ENCODE peak calls at places on chromosomes 6 and 20, in four cellular contexts. N, G, M and Y are unnamed samples.

GRCh38 chr20:24773751-24774201 is 175.3 kb upstream of the CST7 start:
- DNase-seq in G (no peak), M (no peak), N (no peak), Y (no peak)

GRCh38 chr6:117548797-117549301 is 53.5 kb downstream of the GOPC start:
- DNase-seq in N (no peak), G (no peak), M (peak; percentile 42), Y (peak; percentile 51)

GRCh38 chr6:50925548-50925947 is 106.9 kb downstream of the TFAP2B start:
- DNase-seq in G (no peak), N (no peak), M (no peak), Y (no peak)

GRCh38 chr6:28240517-28240916 is 11.6 kb downstream of the ZKSCAN4 start:
- DNase-seq in N (no peak), M (no peak), G (no peak), Y (no peak)

GRCh38 chr20:2708073-2708415 is 15.5 kb downstream of the EBF4 start:
- DNase-seq in M (no peak), G (no peak), N (no peak), Y (no peak)

GRCh38 chr6:85923013-85923430 is 280.3 kb upstream of the SYNCRIP start:
- DNase-seq in M (no peak), N (no peak), G (no peak), Y (peak; percentile 55)

GRCh38 chr6:145802141-145802540 is 12.5 kb downstream of the FBXO30 start:
- DNase-seq in G (no peak), M (no peak), N (no peak), Y (no peak)

GRCh38 chr20:32445539-32446273 is 87.6 kb downstream of the ASXL1 start:
- DNase-seq in M (no peak), N (no peak), G (no peak), Y (no peak)

GRCh38 chr6:41371461-41371991 is 36.1 kb downstream of the NCR2 start:
- DNase-seq in N (no peak), G (peak; percentile 50), M (no peak), Y (no peak)

GRCh38 chr6:50681213-50681824 is 32.0 kb upstream of the TFAP2D start:
- DNase-seq in G (no peak), N (no peak), M (no peak), Y (no peak)

GRCh38 chr6:55282145-55282544 is 45.1 kb upstream of the GFRAL start:
- DNase-seq in M (no peak), G (no peak), N (no peak), Y (no peak)

GRCh38 chr6:21874372-21874771 is 280.8 kb downstream of the SOX4 start:
- DNase-seq in M (no peak), G (no peak), N (no peak), Y (no peak)

GRCh38 chr6:83914953-83915352 is 55.5 kb downstream of the CYB5R4 start:
- DNase-seq in G (no peak), N (no peak), M (no peak), Y (no peak)

GRCh38 chr20:52142801-52143200 is 48.8 kb downstream of the ZFP64 start:
- DNase-seq in N (no peak), G (no peak), M (no peak), Y (peak; percentile 23)

GRCh38 chr6:125611573-125612399 is 137.6 kb upstream of the HEY2 start:
- DNase-seq in G (peak; percentile 17), N (no peak), M (no peak), Y (no peak)

GRCh38 chr20:25514747-25515340 is 70.5 kb downstream of the NINL start:
- DNase-seq in G (no peak), M (no peak), N (no peak), Y (no peak)

GRCh38 chr6:20751293-20751946 is 217.2 kb downstream of the CDKAL1 start:
- DNase-seq in N (no peak), G (no peak), M (no peak), Y (no peak)

GRCh38 chr6:31270788-31271640 is 878 bp downstream of the HLA-C start:
- DNase-seq in G (peak; percentile 82), N (peak; percentile 81), M (peak; percentile 40), Y (no peak)

GRCh38 chr6:158518196-158519127 is 41.4 kb upstream of the TMEM181 start:
- DNase-seq in G (peak; percentile 38), M (peak; percentile 38), N (peak; percentile 32), Y (peak; percentile 82)

GRCh38 chr6:116405147-116405546 is 34.4 kb downstream of the DSE start:
- DNase-seq in G (no peak), M (no peak), N (no peak), Y (no peak)

GRCh38 chr20:22160254-22160653 is 424.1 kb downstream of the FOXA2 start:
- DNase-seq in M (no peak), N (no peak), G (no peak), Y (no peak)

GRCh38 chr20:24502661-24503060 is 33.2 kb downstream of the SYNDIG1 start:
- DNase-seq in M (no peak), G (no peak), N (no peak), Y (no peak)

GRCh38 chr6:149074832-149075258 is 242.7 kb upstream of the TAB2 start:
- DNase-seq in G (no peak), M (no peak), N (no peak), Y (no peak)

GRCh38 chr6:155324172-155324571 is 9.9 kb upstream of the TFB1M start:
- DNase-seq in G (no peak), N (no peak), M (no peak), Y (no peak)

GRCh38 chr6:17836298-17836697 is 129.6 kb upstream of the NUP153 start:
- DNase-seq in N (no peak), M (no peak), G (no peak), Y (no peak)

GRCh38 chr6:132341646-132342045 is 59.6 kb downstream of the MOXD1 start:
- DNase-seq in G (no peak), M (no peak), N (no peak), Y (no peak)

GRCh38 chr6:167325766-167326165 is 880 bp downstream of the TTLL2 start:
- DNase-seq in M (no peak), G (no peak), N (no peak), Y (no peak)

GRCh38 chr6:29653452-29654038 is 3.3 kb upstream of the MOG start:
- DNase-seq in G (peak; percentile 48), N (no peak), M (peak; percentile 62), Y (peak; percentile 78)

GRCh38 chr20:35451295-35451694 is 4.1 kb upstream of the CEP250 start:
- DNase-seq in G (no peak), M (no peak), N (no peak), Y (no peak)

GRCh38 chr6:36858407-36858981 is 16.1 kb downstream of the PPIL1 start:
- DNase-seq in N (peak; percentile 37), G (no peak), M (no peak), Y (no peak)

GRCh38 chr6:50707652-50708325 is 5.5 kb upstream of the TFAP2D start:
- DNase-seq in M (no peak), G (no peak), N (no peak), Y (no peak)

GRCh38 chr6:138833819-138834539 is 38.1 kb downstream of the ECT2L start:
- DNase-seq in M (no peak), N (no peak), G (peak; percentile 74), Y (no peak)

GRCh38 chr20:49310695-49311094 is 32.8 kb upstream of the ZNFX1 start:
- DNase-seq in N (no peak), M (no peak), G (no peak), Y (no peak)

GRCh38 chr6:138428943-138429616 is 25.1 kb downstream of the HEBP2 start:
- DNase-seq in G (no peak), N (no peak), M (peak; percentile 41), Y (peak; percentile 48)

DNA sequence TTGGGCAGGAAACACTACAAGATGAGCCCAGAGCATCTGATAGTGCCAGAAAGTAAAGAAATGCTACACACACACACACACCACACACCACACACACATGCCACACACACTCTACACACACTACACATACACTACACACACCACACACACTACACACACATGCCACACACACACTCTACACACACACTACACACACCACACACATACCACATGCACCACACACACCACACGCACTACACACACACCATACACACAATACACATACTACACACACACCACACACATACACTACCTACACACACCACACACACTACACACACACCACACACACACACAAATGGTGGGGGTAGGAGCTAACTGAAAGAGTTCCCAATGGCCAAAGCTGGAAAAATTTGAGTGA is 3.6 kb upstream of the TMEM74B start:
- DNase-seq in M (no peak), N (no peak), G (no peak), Y (no peak)
- H3K4me3 ChIP-seq in M (no peak overlapping the region), N (no peak overlapping the region), G (no peak overlapping the region), Y (no peak overlapping the region)

DNA sequence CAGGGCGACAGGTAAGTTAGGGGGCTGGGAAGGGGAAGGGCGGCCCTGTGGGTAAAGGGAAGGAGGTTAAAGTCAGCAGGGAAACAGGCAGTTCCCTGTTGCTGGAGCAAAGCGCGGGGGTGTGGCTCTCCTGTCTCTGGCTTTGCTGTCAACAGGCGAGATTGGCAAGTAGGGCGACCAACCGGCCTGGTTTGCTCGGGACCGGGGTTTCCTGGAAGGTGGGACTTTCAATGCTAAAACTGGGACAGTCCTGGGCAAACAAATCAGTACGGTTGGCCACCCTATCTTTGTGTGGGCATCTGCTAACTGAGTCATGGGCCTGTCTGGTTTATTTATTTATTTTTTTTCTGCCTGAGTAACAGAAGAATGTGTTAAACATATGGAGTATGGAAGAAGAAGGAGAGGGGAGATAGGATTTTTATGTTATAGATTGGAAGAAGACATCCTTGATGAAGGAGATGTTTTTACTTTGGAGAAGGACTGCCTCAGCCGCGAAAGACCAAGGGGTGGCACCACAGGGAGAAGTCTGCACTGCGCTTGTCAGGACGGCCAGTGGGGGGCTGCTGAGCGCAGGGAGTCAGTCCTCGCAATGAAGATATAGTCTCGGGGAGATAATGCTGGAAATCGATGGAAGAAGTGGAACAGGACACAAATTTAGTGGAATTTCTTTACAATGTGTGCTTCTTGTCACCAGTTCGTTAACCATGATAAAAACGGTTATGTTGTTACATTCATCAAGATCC is 43.4 kb upstream of the ESR1 start:
- DNase-seq in G (peak; percentile 95), M (peak; percentile 13), N (peak; percentile 91), Y (peak; percentile 35)
- H3K4me3 ChIP-seq in G (peak overlapping the region; percentile 39), M (no peak overlapping the region), N (peak overlapping the region; percentile 23), Y (no peak overlapping the region)

GRCh38 chr20:46119028-46119546 is 973 bp downstream of the CD40 start:
- DNase-seq in G (no peak), M (no peak), N (no peak), Y (no peak)
- H3K4me3 ChIP-seq in G (peak overlapping the region; percentile 66), M (no peak overlapping the region), N (peak overlapping the region; percentile 67), Y (no peak overlapping the region)

GRCh38 chr6:34527751-34528670 is 28.1 kb downstream of the SPDEF start:
- DNase-seq in G (no peak), M (peak; percentile 3), N (no peak), Y (no peak)

GRCh38 chr6:34528996-34529664 is 27.0 kb downstream of the SPDEF start:
- DNase-seq in G (no peak), N (no peak), M (no peak), Y (no peak)

GRCh38 chr6:34526241-34526972 is 29.7 kb downstream of the SPDEF start:
- DNase-seq in N (no peak), G (no peak), M (no peak), Y (no peak)

GRCh38 chr6:34525431-34526175 is 30.5 kb downstream of the SPDEF start:
- DNase-seq in G (no peak), M (no peak), N (no peak), Y (no peak)

GRCh38 chr6:34526992-34527728 is 29.0 kb downstream of the SPDEF start:
- DNase-seq in N (peak; percentile 96), G (peak; percentile 96), M (peak; percentile 93), Y (peak; percentile 83)
- H3K4me3 ChIP-seq in N (peak overlapping the region; percentile 47), G (peak overlapping the region; percentile 36), M (peak overlapping the region; percentile 33), Y (peak overlapping the region; percentile 36)

GRCh38 chr6:2899596-2899995 is 3.5 kb downstream of the SERPINB9 start:
- DNase-seq in N (no peak), M (no peak), G (no peak), Y (no peak)
- H3K4me3 ChIP-seq in N (no peak overlapping the region), M (peak overlapping the region; percentile 85), G (peak overlapping the region; percentile 93), Y (no peak overlapping the region)